ENCODE peak calls at places on chromosomes 4 and X, in nine cellular contexts. F is cardiac muscle cell, G is esophagus squamous epithelium, L is neural progenitor cell, P is coronary artery, Y is IMR-90, Q is adrenal gland, I is uterus, S is stomach. X is an unnamed sample.

GRCh38 chr4:184441461-184442392 is 32.6 kb downstream of the IRF2 start:
- DNase-seq in I (no peak), S (no peak), G (no peak), P (no peak), Y (peak; percentile 57), Q (no peak), L (no peak), F (peak; percentile 32), X (no peak)

GRCh38 chr4:102569200-102569599 is 68.0 kb downstream of the NFKB1 start:
- DNase-seq in G (no peak), Q (no peak), Y (peak; percentile 71), L (no peak), P (no peak), F (peak; percentile 54), S (no peak), I (no peak), X (no peak)

GRCh38 chr4:98557497-98557896 is 100.9 kb downstream of the TSPAN5 start:
- DNase-seq in G (no peak), I (no peak), Q (no peak), Y (peak; percentile 75), L (no peak), F (peak; percentile 73), S (no peak), P (no peak), X (no peak)

GRCh38 chr4:15506464-15506863 is 36.8 kb downstream of the CC2D2A start:
- DNase-seq in I (no peak), G (no peak), Q (no peak), P (no peak), Y (peak; percentile 82), F (peak; percentile 15), S (no peak), L (no peak), X (no peak)

GRCh38 chr4:24416293-24416692 is 168.1 kb downstream of the DHX15 start:
- DNase-seq in Q (no peak), F (no peak), Y (no peak), P (no peak), L (no peak), G (no peak), S (no peak), I (no peak), X (no peak)

GRCh38 chr4:71229477-71230257 is 109.2 kb upstream of the SLC4A4 start:
- DNase-seq in Q (peak; percentile 30), P (no peak), Y (peak; percentile 81), F (peak; percentile 75), I (no peak), L (peak; percentile 64), G (no peak), S (peak; percentile 34), X (peak; percentile 46)

GRCh38 chr4:184940500-184940899 is 77.8 kb upstream of the HELT start:
- DNase-seq in L (no peak), G (no peak), Y (no peak), Q (no peak), P (no peak), S (no peak), F (no peak), I (no peak), X (no peak)

GRCh38 chr4:53208749-53209148 is 157.1 kb downstream of the SCFD2 start:
- DNase-seq in F (no peak), L (no peak), P (no peak), G (no peak), I (no peak), S (no peak), Q (no peak), Y (no peak), X (no peak)

GRCh38 chr4:38013461-38014366 is 53.5 kb downstream of the PTTG2 start:
- DNase-seq in G (no peak), S (peak; percentile 85), Y (peak; percentile 55), Q (peak; percentile 63), L (no peak), I (peak; percentile 57), P (no peak), F (peak; percentile 47), X (peak; percentile 91)

GRCh38 chr4:27398911-27399310 is 538.3 kb downstream of the STIM2 start:
- DNase-seq in S (no peak), F (no peak), G (no peak), I (no peak), Q (no peak), P (no peak), Y (no peak), L (no peak), X (no peak)

GRCh38 chrX:116238093-116238492 is 67.5 kb downstream of the AGTR2 start:
- DNase-seq in S (no peak), I (no peak), Y (no peak), P (no peak), F (no peak), G (no peak), L (no peak), Q (no peak), X (no peak)

GRCh38 chrX:129659861-129660260 is 5.1 kb upstream of the APLN start:
- DNase-seq in G (no peak), Q (no peak), S (no peak), L (no peak), F (no peak), Y (no peak), I (no peak), P (no peak), X (no peak)

DNA sequence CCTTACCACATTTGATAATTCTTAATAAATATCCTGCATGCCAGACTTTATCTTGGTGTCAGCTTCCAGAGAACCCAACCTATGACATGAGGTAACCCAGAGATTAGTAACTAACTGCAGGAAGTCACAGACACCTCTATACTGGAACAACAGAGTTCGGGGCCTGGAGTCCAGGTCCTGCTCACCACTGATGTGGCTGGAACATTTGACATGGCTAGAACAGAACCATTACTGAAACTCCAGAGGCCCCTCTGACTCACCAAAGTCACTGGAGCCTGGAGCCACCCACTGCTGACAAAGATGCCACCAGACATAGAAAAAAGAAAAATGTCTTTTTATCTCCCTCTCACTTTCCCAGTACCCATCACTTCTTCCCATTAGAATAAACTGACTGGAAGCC is 403.7 kb downstream of the MID1IP1 start:
- DNase-seq in F (no peak), L (no peak), Y (no peak), G (no peak), P (no peak), S (no peak), Q (no peak), I (no peak), X (no peak)
- H3K27ac ChIP-seq in F (no peak overlapping the region), L (no peak overlapping the region), Y (no peak overlapping the region), G (no peak overlapping the region), P (no peak overlapping the region), S (no peak overlapping the region), Q (no peak overlapping the region), I (no peak overlapping the region), X (no peak overlapping the region)

GRCh38 chr4:121221608-121222007 is 57.5 kb upstream of the TNIP3 start:
- DNase-seq in I (no peak), P (no peak), G (no peak), F (no peak), S (no peak), L (no peak), Q (no peak), Y (no peak), X (no peak)

GRCh38 chr4:121226362-121226761 is 62.2 kb upstream of the TNIP3 start:
- DNase-seq in G (no peak), I (no peak), F (no peak), S (no peak), Q (no peak), P (no peak), Y (no peak), L (peak; percentile 37), X (no peak)

GRCh38 chr4:121229993-121230392 is 65.9 kb upstream of the TNIP3 start:
- DNase-seq in F (no peak), S (no peak), G (no peak), I (no peak), Q (no peak), Y (no peak), L (no peak), P (no peak), X (no peak)

GRCh38 chr4:121228851-121229250 is 64.7 kb upstream of the TNIP3 start:
- DNase-seq in G (no peak), Y (no peak), L (no peak), I (no peak), S (no peak), Q (no peak), P (no peak), F (no peak), X (no peak)

DNA sequence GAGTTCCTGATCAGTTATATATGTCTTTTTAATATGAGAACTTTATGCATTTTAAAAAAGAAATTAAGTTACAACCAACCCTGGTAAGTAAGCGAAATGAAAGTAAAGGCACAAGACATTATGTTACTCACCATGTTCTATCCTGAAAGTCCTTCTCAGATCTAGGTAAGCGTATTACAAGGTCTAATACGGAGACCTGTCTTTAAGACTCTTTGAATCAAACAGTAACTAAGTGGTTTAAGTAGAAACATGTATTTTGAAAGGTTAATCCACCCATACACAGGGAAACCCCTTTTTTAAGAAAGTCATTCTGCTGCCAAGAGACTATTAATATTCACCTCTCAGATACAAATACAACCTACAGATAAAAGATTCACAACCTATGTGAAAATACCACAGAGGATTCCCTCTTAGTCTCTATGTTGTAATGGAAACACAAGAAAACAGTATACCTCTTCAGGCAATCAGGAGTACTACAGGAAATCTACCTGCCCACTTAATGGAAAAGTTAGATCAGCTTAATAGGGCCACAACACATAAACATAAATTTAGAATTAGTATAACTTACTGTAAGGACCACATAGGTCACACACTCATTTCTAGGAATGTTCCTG is 63.2 kb upstream of the TNIP3 start:
- DNase-seq in S (no peak), I (no peak), Y (no peak), F (no peak), P (no peak), Q (no peak), G (no peak), L (no peak), X (no peak)
- TF ChIP-seq CTCF in S (no peak), I (no peak), Y (no peak), F (no peak), P (no peak), Q (no peak), G (peak; percentile 5), L (peak; percentile 21), X (no peak)

DNA sequence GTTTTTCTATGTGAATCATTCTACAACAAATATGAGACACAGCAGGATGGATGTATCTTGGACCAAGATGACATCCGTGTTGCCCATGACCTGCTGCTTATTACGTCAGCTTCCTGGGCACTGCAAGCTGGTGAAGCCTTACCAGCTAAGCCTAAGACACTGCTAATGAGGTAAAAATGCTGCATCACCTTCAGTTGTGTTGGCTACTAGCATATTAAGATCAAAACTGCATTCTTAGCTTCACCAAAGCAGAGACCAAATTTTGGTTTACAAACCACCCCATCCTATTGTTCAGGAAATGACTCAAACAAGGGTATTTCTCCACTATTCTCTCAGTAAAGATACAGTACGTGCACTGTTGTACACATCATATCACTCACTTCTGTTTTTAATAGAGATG is 50.3 kb downstream of the MAML3 start:
- DNase-seq in I (no peak), Y (peak; percentile 62), Q (peak; percentile 53), L (no peak), F (peak; percentile 60), S (no peak), P (no peak), G (no peak), X (no peak)
- H3K27ac ChIP-seq in I (no peak overlapping the region), Y (peak overlapping the region; percentile 19), Q (no peak overlapping the region), L (no peak overlapping the region), F (no peak overlapping the region), S (no peak overlapping the region), P (no peak overlapping the region), G (no peak overlapping the region), X (no peak overlapping the region)

DNA sequence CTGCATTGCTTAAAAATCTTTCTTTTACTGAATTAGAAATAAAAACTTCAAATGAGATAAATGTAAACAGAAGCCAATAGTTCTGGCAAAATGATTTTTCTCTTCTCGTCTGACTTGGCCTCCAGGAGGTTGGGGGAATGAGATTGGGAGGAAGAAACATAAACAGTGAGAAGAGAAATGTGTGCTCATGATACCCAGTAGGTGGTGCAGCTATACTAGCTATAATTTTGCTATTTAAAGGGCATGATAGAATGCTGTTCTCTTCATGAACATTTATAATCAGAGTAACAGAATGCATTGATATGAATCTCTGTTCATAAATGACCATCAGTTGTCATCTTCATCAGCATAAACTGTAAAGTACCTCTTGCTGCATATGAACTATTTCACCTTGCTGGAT is 85.5 kb downstream of the TACR3 start:
- DNase-seq in Q (no peak), G (no peak), Y (no peak), S (no peak), F (no peak), P (no peak), L (no peak), I (no peak), X (no peak)
- TF ChIP-seq CTCF in Q (no peak), G (no peak), Y (no peak), S (no peak), F (no peak), P (no peak), L (no peak), I (no peak), X (no peak)